ENCODE peak calls at places on chromosomes 12 and 14, in seven cellular contexts. W is HCT116, Y is sigmoid colon, K is HepG2, Q is endothelial cell of umbilical vein, V is stomach, Z is transverse colon. M is an unnamed sample. For H3K9me3, the result is how much of the 10 kb centered on the place peaks cover.

GRCh38 chr14:74582910-74583581 is 29.0 kb downstream of the LTBP2 start:
- DNase-seq in Z (no peak), K (no peak), Y (peak), V (peak), W (no peak), Q (peak), M (no peak)

GRCh38 chr12:49887091-49887490 is 16.6 kb downstream of the FAIM2 start:
- DNase-seq in K (no peak), W (no peak), V (no peak), Z (no peak), Y (peak), Q (no peak), M (no peak)

GRCh38 chr12:87952850-87953249 is 76.4 kb downstream of the C12orf50 start:
- DNase-seq in Z (no peak), K (no peak), W (no peak), Y (no peak), Q (no peak), V (no peak), M (no peak)

GRCh38 chr14:95291859-95292542 is 27.7 kb downstream of the CLMN start:
- DNase-seq in Y (peak), V (peak), W (peak), K (no peak), Z (peak), Q (peak), M (peak)

GRCh38 chr14:61476737-61477410 is 155.5 kb downstream of the PRKCH start:
- DNase-seq in Y (peak), Z (peak), K (no peak), Q (peak), W (no peak), V (peak), M (peak)

GRCh38 chr14:33967138-33967537 is 16.3 kb upstream of the EGLN3 start:
- DNase-seq in V (no peak), Z (no peak), K (no peak), W (no peak), Q (no peak), Y (no peak), M (no peak)

GRCh38 chr14:83257466-83258439 is 1724.1 kb upstream of the SEL1L start:
- DNase-seq in V (no peak), K (no peak), Z (no peak), W (no peak), Y (no peak), Q (no peak), M (no peak)

GRCh38 chr12:114740448-114740847 is 56.5 kb upstream of the TBX3 start:
- DNase-seq in K (no peak), Y (no peak), W (no peak), V (no peak), Q (no peak), Z (no peak), M (no peak)

GRCh38 chr12:67919406-67919805 is 69.8 kb upstream of the IFNG-AS1 start:
- DNase-seq in W (no peak), Y (no peak), K (no peak), Z (no peak), Q (no peak), V (no peak), M (no peak)

GRCh38 chr12:124195226-124195938 is 99.5 kb upstream of the RFLNA start:
- DNase-seq in K (no peak), Q (no peak), Y (no peak), V (peak), Z (no peak), W (no peak), M (no peak)

GRCh38 chr12:22759769-22760674 is 135.1 kb downstream of the ETNK1 start:
- DNase-seq in Z (no peak), Q (no peak), V (no peak), W (no peak), K (no peak), Y (no peak), M (no peak)

GRCh38 chr12:39375206-39375808 is 67.6 kb downstream of the KIF21A start:
- DNase-seq in V (no peak), W (peak), Q (no peak), Y (no peak), Z (no peak), K (peak), M (no peak)

GRCh38 chr12:1776139-1776975 is 44.0 kb upstream of the LRTM2 start:
- DNase-seq in Q (no peak), Z (no peak), K (no peak), V (no peak), Y (no peak), W (no peak), M (no peak)

GRCh38 chr12:113021500-113021899 is 35.0 kb upstream of the DTX1 start:
- DNase-seq in Y (no peak), V (no peak), K (no peak), W (no peak), Q (no peak), Z (no peak), M (no peak)

GRCh38 chr12:5022465-5023061 is 21.1 kb upstream of the KCNA5 start:
- DNase-seq in Y (no peak), Q (peak), W (peak), K (peak), V (peak), Z (peak), M (no peak)

GRCh38 chr12:123363743-123364531 is 710 bp downstream of the SBNO1 start:
- DNase-seq in V (peak), Z (peak), Q (peak), W (no peak), Y (peak), K (peak), M (peak)

GRCh38 chr12:128914908-128915563 is 61.8 kb downstream of the GLT1D1 start:
- DNase-seq in V (no peak), Q (no peak), Y (no peak), Z (no peak), W (no peak), K (no peak), M (peak)

GRCh38 chr14:45906257-45906656 is 653.3 kb upstream of the MIS18BP1 start:
- DNase-seq in Y (no peak), V (no peak), Q (no peak), W (no peak), Z (no peak), K (no peak), M (no peak)

GRCh38 chr12:127389923-127390322 is 877.0 kb upstream of the TMEM132C start:
- DNase-seq in K (peak), Q (no peak), W (no peak), V (no peak), Y (no peak), Z (no peak), M (no peak)

DNA sequence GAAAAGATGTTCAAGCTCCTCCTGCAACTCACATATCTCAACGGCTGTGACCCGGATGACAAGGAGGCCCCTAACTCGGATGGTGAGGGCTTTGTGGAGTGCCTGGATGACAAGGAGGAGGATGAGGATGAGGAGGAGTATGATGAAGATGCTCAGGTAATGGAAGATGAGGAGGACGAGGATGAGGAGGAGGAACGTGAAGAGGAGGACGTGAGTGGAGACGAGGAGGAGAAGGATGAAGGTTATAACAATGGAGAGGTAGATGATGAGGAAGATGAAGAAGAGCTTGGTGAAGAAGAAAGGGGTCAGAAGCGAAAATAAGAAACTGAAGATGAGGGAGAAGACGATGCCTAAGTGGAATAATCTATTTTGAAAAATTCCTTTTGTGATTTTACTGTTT is 702 bp downstream of the ANP32D start:
- DNase-seq in Y (no peak), Z (no peak), Q (no peak), V (no peak), K (no peak), W (no peak), M (no peak)
- H3K9me3 ChIP-seq in Y (under half), Z (under half), Q (under half), V (under half), K (under half), W (under half), M (under half)

GRCh38 chr14:76806446-76806845 is 6.2 kb downstream of the ANGEL1 start:
- DNase-seq in V (no peak), Y (no peak), Z (no peak), W (no peak), K (no peak), Q (no peak), M (no peak)

GRCh38 chr14:76808990-76809389 is 3.7 kb downstream of the ANGEL1 start:
- DNase-seq in Z (no peak), V (no peak), K (no peak), Y (no peak), Q (no peak), W (no peak), M (no peak)

GRCh38 chr14:76810953-76811400 is 1.7 kb downstream of the ANGEL1 start:
- DNase-seq in Y (no peak), V (no peak), K (peak), W (peak), Z (peak), Q (peak), M (no peak)

GRCh38 chr14:76810525-76810924 is 2.2 kb downstream of the ANGEL1 start:
- DNase-seq in W (no peak), Q (no peak), Z (no peak), Y (no peak), K (no peak), V (no peak), M (no peak)

GRCh38 chr14:76805245-76805644 is 7.4 kb downstream of the ANGEL1 start:
- DNase-seq in Y (no peak), V (no peak), Q (no peak), W (no peak), Z (no peak), K (no peak), M (no peak)
- TF ChIP-seq POLR2AphosphoS5 in Y (no peak), V (no peak), Q (no peak), W (no peak), Z (no peak), K (no peak), M (no peak)

GRCh38 chr14:70354204-70354603 is 5.3 kb downstream of the COX16 start:
- DNase-seq in V (no peak), Q (no peak), K (no peak), Y (no peak), W (no peak), Z (no peak), M (no peak)

GRCh38 chr14:70350078-70350477 is 9.4 kb downstream of the COX16 start:
- DNase-seq in Z (no peak), Q (no peak), W (no peak), Y (no peak), V (no peak), K (no peak), M (no peak)
- H3K9me3 ChIP-seq in Z (under half), Q (under half), W (under half), Y (under half), V (under half), K (under half), M (under half)

GRCh38 chr14:73461478-73462077 is 3.2 kb upstream of the NUMB start:
- DNase-seq in Z (no peak), K (no peak), Y (no peak), Q (peak), V (no peak), W (no peak), M (no peak)
- TF ChIP-seq POLR2AphosphoS5 in Z (no peak), K (no peak), Y (no peak), Q (no peak), V (no peak), W (no peak), M (no peak)

GRCh38 chr12:132922676-132923075 is 33.4 kb downstream of the ZNF605 start:
- DNase-seq in Q (no peak), V (no peak), W (no peak), Z (no peak), K (no peak), Y (no peak), M (no peak)

GRCh38 chr12:132924356-132924755 is 31.8 kb downstream of the ZNF605 start:
- DNase-seq in Y (no peak), Z (no peak), K (no peak), V (no peak), W (no peak), Q (no peak), M (no peak)

GRCh38 chr12:132925597-132926416 is 30.3 kb downstream of the ZNF605 start:
- DNase-seq in Y (no peak), V (no peak), Z (no peak), Q (no peak), W (no peak), K (no peak), M (no peak)

GRCh38 chr12:132921685-132922084 is 34.3 kb upstream of the CHFR start:
- DNase-seq in Z (no peak), V (no peak), W (peak), Q (no peak), K (no peak), Y (no peak), M (no peak)

DNA sequence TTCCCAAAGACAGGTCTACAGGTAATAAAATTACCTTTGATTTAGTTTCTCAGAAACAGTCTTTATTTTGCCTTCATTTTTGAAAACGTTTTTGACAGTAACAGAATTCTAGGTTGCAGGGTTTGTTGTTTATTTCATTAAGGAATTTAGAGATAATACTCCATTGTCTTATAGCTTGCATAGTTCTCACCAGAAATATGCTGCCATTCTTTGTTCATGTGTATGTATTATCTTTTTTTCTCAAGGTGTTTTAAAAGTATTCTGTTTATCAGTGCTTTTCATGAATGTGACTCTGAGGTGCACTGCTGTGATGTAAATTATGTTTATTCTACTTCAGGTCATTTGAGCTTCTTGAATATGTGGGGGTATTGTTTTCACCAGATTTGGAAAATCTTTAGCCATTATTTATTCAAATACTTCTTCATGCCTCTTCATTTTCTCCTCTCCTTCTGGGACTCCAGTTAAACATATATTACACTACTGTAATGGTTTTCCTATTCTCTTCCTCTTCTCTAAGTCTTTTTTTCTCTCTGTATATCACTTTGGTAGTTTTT is 32.7 kb downstream of the ZNF605 start:
- DNase-seq in Q (no peak), K (no peak), Z (no peak), W (no peak), Y (no peak), V (no peak), M (no peak)
- H3K9me3 ChIP-seq in Q (under half), K (half or more), Z (half or more), W (under half), Y (half or more), V (half or more), M (half or more)

GRCh38 chr12:6961695-6962284 is 8.7 kb downstream of the PHB2 start:
- DNase-seq in Z (peak), Q (peak), K (peak), Y (peak), W (peak), V (peak), M (peak)

GRCh38 chr12:6960291-6961277 is 9.4 kb downstream of the PTPN6 start:
- DNase-seq in K (no peak), V (no peak), W (no peak), Z (peak), Q (no peak), Y (peak), M (no peak)

GRCh38 chr12:6959376-6960290 is 8.5 kb downstream of the PTPN6 start:
- DNase-seq in Y (peak), Z (no peak), K (no peak), V (no peak), W (no peak), Q (no peak), M (no peak)

GRCh38 chr12:6962285-6963015 is 8.0 kb downstream of the PHB2 start:
- DNase-seq in Y (peak), W (no peak), V (peak), Q (no peak), K (no peak), Z (peak), M (peak)

GRCh38 chr12:6961278-6961694 is 9.2 kb downstream of the PHB2 start:
- DNase-seq in K (no peak), Q (no peak), Y (peak), Z (peak), W (no peak), V (peak), M (peak)
- TF ChIP-seq POLR2AphosphoS5 in K (no peak), Q (no peak), Y (peak), Z (no peak), W (no peak), V (peak), M (peak)

DNA sequence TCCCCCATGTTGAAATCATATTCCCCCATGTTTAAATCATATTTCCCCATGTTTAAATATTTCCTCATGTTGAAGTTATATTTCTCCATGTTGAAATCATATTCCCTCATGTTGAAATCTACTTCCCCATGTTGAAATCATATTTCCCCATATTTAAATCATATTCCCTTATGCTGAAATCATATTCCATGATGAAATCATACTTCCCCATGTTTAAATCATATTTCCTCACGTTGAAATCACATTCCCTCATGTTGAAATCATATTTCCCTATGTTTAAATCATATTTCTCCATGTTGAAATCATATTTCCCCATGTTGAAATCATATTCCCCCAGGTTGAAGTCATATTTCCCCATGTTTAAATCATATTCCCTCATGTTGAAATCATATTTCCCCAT is 34.6 kb upstream of the ADGRD1 start:
- DNase-seq in Q (no peak), W (no peak), Z (no peak), Y (no peak), K (no peak), V (no peak), M (no peak)
- H3K9me3 ChIP-seq in Q (under half), W (under half), Z (under half), Y (under half), K (under half), V (under half), M (under half)

GRCh38 chr14:77040309-77040994 is 11.9 kb upstream of the IRF2BPL start:
- DNase-seq in V (peak), Z (peak), W (peak), Q (peak), K (peak), Y (peak), M (peak)
- TF ChIP-seq POLR2AphosphoS5 in V (peak), Z (peak), W (peak), Q (peak), K (no peak), Y (peak), M (peak)